ENCODE peak calls at places on chromosome 17, in seven cellular contexts. A is K562, T is GM12878, H is HCT116, W is H1, Y is HepG2, E is SK-N-SH. U is an unnamed sample.

GRCh38 chr17:77235370-77236080 is 94.8 kb downstream of the SEC14L1 start:
- DNase-seq in T (peak), A (no peak), Y (no peak), H (no peak), E (peak), W (no peak), U (no peak)

GRCh38 chr17:27244481-27245223 is 49.3 kb upstream of the WSB1 start:
- DNase-seq in Y (peak), H (no peak), A (no peak), E (no peak), T (no peak), W (peak), U (no peak)

GRCh38 chr17:1298616-1299015 is 19.2 kb downstream of the TRARG1 start:
- DNase-seq in H (no peak), E (no peak), A (no peak), T (no peak), Y (no peak), W (peak), U (no peak)

GRCh38 chr17:28937044-28937729 is 14.1 kb downstream of the PHF12 start:
- DNase-seq in W (no peak), T (no peak), H (no peak), A (no peak), Y (peak), E (no peak), U (peak)

GRCh38 chr17:65489413-65490170 is 71.9 kb downstream of the AXIN2 start:
- DNase-seq in H (no peak), E (no peak), T (no peak), A (no peak), W (no peak), Y (no peak), U (no peak)

GRCh38 chr17:49964539-49965521 is 4.2 kb upstream of the DLX4 start:
- DNase-seq in A (no peak), Y (no peak), H (no peak), E (no peak), W (peak), T (no peak), U (no peak)

GRCh38 chr17:80991645-80992076 is at the start of gene CHMP6:
- DNase-seq in A (peak), H (peak), W (peak), E (peak), Y (peak), T (no peak), U (peak)

GRCh38 chr17:50638851-50639767 is 4.4 kb downstream of the ABCC3 start:
- DNase-seq in A (no peak), H (peak), T (no peak), E (peak), W (no peak), Y (peak), U (peak)

GRCh38 chr17:70320642-70321345 is 151.5 kb downstream of the KCNJ2 start:
- DNase-seq in Y (no peak), W (no peak), T (no peak), H (no peak), E (peak), A (no peak), U (no peak)

GRCh38 chr17:50754521-50754920 is 12.8 kb downstream of the ANKRD40CL start:
- DNase-seq in E (no peak), T (no peak), W (no peak), Y (no peak), H (no peak), A (no peak), U (no peak)

GRCh38 chr17:8128125-8128784 is 4.3 kb upstream of the HES7 start:
- DNase-seq in H (no peak), T (no peak), A (no peak), E (no peak), W (no peak), Y (no peak), U (no peak)

GRCh38 chr17:34610038-34610437 is 30.7 kb downstream of the TMEM132E start:
- DNase-seq in E (no peak), W (no peak), H (no peak), T (no peak), Y (no peak), A (no peak), U (no peak)

DNA sequence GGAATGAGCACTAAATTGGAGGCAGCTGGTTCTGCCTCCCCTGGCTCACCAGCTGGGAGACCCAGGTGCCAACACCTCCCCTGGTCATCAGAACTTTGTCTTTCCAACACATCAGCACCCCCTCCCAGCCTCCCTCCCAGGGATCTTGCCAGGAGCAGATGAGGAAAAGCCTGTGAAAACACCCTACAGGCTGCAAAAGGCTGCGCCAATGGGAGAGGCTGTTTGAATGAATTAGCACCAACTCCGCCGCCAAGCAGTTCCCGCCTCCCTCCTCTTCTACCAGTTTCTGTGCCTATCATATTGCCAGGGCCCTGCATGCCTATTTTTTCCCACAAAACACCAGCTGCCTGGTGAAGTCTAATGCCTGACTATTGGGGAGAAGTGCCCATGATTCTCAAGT is 137.0 kb downstream of the AIPL1 start:
- DNase-seq in A (no peak), H (no peak), T (no peak), E (no peak), Y (no peak), W (no peak), U (no peak)
- TF ChIP-seq JUND in A (no peak), H (no peak), T (no peak), E (no peak), Y (no peak), W (no peak), U (no peak)

DNA sequence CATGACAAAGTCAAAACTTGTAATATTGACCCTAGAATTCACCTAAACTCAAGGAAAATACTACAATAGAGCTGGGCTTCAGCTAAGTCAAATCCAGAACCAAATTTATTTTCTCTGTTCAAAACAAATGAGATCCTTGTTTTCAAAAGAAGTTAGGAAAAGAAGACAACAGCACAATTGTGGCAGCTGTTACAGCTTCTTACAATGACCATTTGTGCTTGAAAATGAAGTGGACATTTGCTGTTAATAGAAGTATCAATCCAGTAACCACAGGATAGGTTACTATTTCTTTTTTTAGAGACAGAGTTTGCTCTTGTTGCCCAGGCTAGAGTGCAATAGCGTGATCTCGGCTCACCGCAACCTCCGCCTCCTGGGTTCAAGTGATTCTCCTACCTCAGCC is 44.4 kb downstream of the APPBP2 start:
- DNase-seq in W (no peak), H (no peak), T (no peak), Y (no peak), A (no peak), E (no peak), U (no peak)
- TF ChIP-seq JUND in W (no peak), H (no peak), T (no peak), Y (no peak), A (no peak), E (no peak), U (no peak)

DNA sequence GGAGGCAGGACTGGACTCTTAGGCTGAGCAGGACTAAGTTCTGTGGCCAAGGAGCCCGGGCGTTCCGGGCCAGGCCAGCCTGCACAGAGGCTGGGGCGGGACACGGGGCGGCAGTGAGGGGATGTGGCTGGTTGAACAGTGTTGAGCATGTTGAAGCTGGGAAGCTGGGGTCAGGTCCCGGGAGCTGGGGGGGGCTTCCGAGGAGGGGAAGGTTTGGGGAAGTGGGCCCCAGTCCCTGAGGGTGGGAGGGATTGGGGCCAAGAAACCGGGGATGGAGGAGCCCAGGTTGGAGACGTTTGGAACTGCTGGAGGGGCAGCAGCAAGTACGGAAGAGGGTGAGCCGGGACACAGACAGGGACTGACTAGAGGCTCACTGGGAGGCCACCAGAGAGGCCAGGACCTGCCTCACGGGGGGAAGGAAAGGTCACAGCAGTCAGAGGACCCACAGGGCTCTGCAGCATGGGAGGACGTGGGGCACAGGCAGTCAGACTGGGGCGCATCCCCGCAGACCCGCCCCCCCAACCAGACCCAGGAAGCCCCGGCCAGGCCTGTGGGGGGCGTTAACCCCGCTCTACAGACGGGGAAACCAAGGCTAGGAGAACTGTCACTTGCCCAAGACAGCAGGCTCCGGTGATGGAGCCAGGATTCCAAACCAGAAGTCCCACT is 9.5 kb downstream of the TAX1BP3 start:
- DNase-seq in E (no peak), A (no peak), Y (no peak), T (no peak), W (no peak), H (no peak), U (no peak)
- TF ChIP-seq JUND in E (no peak), A (no peak), Y (no peak), T (no peak), W (no peak), H (no peak), U (no peak)

DNA sequence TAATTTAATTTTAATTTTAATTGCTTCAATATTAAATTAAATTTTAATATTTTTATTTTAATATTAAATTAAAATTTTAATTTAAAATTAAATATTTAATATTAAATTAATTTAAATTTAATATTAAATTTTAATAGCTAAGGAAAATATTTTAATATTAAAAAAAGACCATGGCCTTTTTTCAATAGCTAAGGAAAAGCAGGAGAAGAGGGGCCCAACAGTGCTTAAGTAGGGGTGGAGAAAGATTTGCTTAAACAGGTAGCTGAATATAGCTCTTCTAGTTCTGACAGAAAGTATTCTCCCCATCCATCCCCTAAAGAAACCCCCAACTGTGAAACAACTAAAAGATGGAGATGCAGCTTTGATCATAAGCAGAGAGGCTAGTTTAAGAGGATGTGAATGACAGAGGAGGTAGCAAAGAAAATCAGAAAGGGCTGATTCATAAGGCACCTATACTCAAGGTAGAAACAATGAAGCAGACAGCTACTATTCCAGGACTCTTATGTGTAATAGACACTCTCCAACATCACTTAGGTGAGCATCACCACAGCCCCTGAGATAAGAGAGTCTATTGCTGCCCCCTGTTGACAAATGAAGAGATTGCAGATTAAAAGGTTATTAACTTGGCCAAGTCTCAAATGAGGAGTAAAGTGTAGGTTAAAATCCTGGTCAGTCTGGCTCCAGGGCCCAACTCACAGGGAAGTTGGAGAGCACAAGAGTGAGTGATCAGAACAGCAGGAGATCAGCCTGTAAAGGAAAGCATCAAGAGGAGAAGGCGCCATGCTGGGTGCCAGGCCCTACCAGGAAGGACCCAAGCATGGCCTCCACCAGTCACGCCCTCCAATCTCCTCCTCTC is 7.8 kb upstream of the RNASEK start:
- DNase-seq in Y (peak), E (peak), W (peak), H (peak), T (peak), A (peak), U (no peak)
- TF ChIP-seq JUND in Y (no peak), E (no peak), W (no peak), H (no peak), T (no peak), A (no peak), U (no peak)

GRCh38 chr17:17303847-17304490 is 796 bp downstream of the NT5M start:
- DNase-seq in T (no peak), Y (no peak), A (no peak), E (peak), H (no peak), W (no peak), U (no peak)

GRCh38 chr17:17306181-17306580 is 3.0 kb downstream of the NT5M start:
- DNase-seq in W (no peak), Y (no peak), E (no peak), H (no peak), A (no peak), T (no peak), U (no peak)

GRCh38 chr17:17305282-17305801 is 2.2 kb downstream of the NT5M start:
- DNase-seq in E (peak), Y (peak), A (peak), H (no peak), T (peak), W (no peak), U (no peak)

GRCh38 chr17:17303010-17303846 is at the start of gene NT5M:
- DNase-seq in A (peak), W (peak), E (peak), Y (peak), H (no peak), T (no peak), U (peak)

DNA sequence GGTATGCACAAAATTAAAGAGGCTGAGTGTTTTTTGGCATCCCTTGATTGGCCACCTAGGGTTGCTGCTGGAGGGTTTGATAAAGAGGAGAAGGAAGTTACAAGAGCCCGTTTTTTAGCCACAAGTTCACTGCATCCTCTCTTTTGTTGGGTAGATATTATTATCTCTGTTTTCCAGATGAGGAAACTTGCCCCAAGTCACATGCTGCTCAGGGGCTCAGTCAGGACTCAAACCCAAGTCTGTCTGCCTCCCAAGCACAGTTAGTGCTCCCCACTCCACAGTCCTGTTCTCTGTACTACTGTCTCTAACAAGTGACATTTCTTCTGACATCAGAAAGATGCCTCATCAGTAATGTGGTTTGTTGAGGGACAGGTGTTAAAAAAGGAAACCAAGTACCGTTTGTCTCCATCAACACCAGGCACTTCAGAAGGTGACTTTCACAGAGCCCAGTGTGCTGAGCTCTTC is 1.4 kb downstream of the NT5M start:
- DNase-seq in A (peak), H (no peak), E (no peak), Y (no peak), T (no peak), W (no peak), U (no peak)
- TF ChIP-seq JUND in A (peak), H (no peak), E (no peak), Y (no peak), T (no peak), W (no peak), U (no peak)

GRCh38 chr17:76147211-76148014 is 6.4 kb upstream of the FOXJ1 start:
- DNase-seq in T (no peak), E (peak), W (no peak), Y (peak), A (no peak), H (peak), U (peak)
- TF ChIP-seq JUND in T (no peak), E (no peak), W (no peak), Y (no peak), A (no peak), H (no peak), U (no peak)

DNA sequence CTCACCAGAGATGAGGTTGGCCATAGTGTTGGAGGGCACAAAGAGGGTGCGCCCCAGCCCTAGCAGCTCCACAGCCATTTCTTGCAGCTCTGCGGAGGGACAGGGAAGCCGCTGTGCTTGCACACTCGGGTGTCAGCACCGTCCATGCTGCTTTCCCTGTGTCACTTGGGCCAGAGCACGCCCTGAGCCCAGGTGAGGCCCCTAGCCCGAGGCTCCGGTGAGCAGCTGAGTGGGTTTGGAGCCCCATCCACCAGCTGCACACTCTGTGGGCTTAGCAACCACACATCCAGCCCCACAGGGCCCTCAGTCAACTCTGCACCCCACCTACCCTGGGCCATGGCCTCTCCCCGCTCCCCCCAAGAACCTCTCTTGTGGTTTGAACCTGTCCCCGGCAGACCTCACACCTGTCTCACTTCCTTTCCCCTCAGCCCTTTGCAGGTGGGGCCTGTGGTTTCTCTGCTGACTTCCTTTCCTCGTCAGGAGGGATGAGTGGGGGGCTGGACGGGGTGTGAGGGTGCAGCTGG is 20.7 kb downstream of the TMEM235 start:
- DNase-seq in A (no peak), H (no peak), T (no peak), Y (no peak), W (no peak), E (no peak), U (no peak)
- TF ChIP-seq JUND in A (no peak), H (no peak), T (no peak), Y (no peak), W (no peak), E (no peak), U (no peak)